ENCODE peak calls at places on chromosomes 11 and 22, in eight cellular contexts. One of them, this sample, is unnamed.

GRCh38 chr11:118845369-118845768 is 38.3 kb upstream of the CXCR5 start:
- DNase-seq in Caco-2: no peak
- DNase-seq in AG08395: peak
- DNase-seq in nephron progenitor cell: no peak
- DNase-seq in GM23338: no peak
- DNase-seq in neural progenitor cell: no peak
- DNase-seq in upper lobe of right lung: no peak
- DNase-seq in CD8-positive, alpha-beta memory T cell: no peak
- DNase-seq in this sample: no peak

GRCh38 chr22:41862160-41862529 is 29.2 kb downstream of the SREBF2 start:
- DNase-seq in CD8-positive, alpha-beta memory T cell: peak
- DNase-seq in nephron progenitor cell: peak
- DNase-seq in neural progenitor cell: no peak
- DNase-seq in AG08395: no peak
- DNase-seq in Caco-2: no peak
- DNase-seq in GM23338: no peak
- DNase-seq in upper lobe of right lung: no peak
- DNase-seq in this sample: no peak

GRCh38 chr11:112285918-112286317 is 25.3 kb upstream of the PLET1 start:
- DNase-seq in neural progenitor cell: peak
- DNase-seq in nephron progenitor cell: no peak
- DNase-seq in AG08395: no peak
- DNase-seq in Caco-2: no peak
- DNase-seq in CD8-positive, alpha-beta memory T cell: no peak
- DNase-seq in GM23338: peak
- DNase-seq in upper lobe of right lung: no peak
- DNase-seq in this sample: no peak

GRCh38 chr11:116700586-116701220 is 72.1 kb downstream of the BUD13 start:
- DNase-seq in AG08395: no peak
- DNase-seq in CD8-positive, alpha-beta memory T cell: no peak
- DNase-seq in Caco-2: no peak
- DNase-seq in neural progenitor cell: no peak
- DNase-seq in nephron progenitor cell: no peak
- DNase-seq in GM23338: no peak
- DNase-seq in upper lobe of right lung: no peak
- DNase-seq in this sample: no peak

GRCh38 chr22:28544431-28544868 is 135.2 kb downstream of the TTC28 start:
- DNase-seq in CD8-positive, alpha-beta memory T cell: no peak
- DNase-seq in Caco-2: peak
- DNase-seq in nephron progenitor cell: no peak
- DNase-seq in neural progenitor cell: no peak
- DNase-seq in upper lobe of right lung: no peak
- DNase-seq in GM23338: no peak
- DNase-seq in AG08395: no peak
- DNase-seq in this sample: no peak

GRCh38 chr11:95692526-95693270 is 96.9 kb downstream of the FAM76B start:
- DNase-seq in nephron progenitor cell: no peak
- DNase-seq in GM23338: no peak
- DNase-seq in upper lobe of right lung: no peak
- DNase-seq in Caco-2: no peak
- DNase-seq in neural progenitor cell: no peak
- DNase-seq in AG08395: no peak
- DNase-seq in CD8-positive, alpha-beta memory T cell: no peak
- DNase-seq in this sample: no peak

GRCh38 chr11:9601876-9602199 is 28.4 kb downstream of the WEE1 start:
- DNase-seq in nephron progenitor cell: no peak
- DNase-seq in GM23338: no peak
- DNase-seq in neural progenitor cell: no peak
- DNase-seq in CD8-positive, alpha-beta memory T cell: no peak
- DNase-seq in Caco-2: no peak
- DNase-seq in AG08395: no peak
- DNase-seq in upper lobe of right lung: no peak
- DNase-seq in this sample: no peak

GRCh38 chr11:94948070-94948617 is 25.2 kb downstream of the CWC15 start:
- DNase-seq in nephron progenitor cell: no peak
- DNase-seq in upper lobe of right lung: no peak
- DNase-seq in neural progenitor cell: no peak
- DNase-seq in Caco-2: no peak
- DNase-seq in GM23338: no peak
- DNase-seq in AG08395: peak
- DNase-seq in CD8-positive, alpha-beta memory T cell: no peak
- DNase-seq in this sample: peak